ENCODE peak calls at places on chromosomes 12 and 14, in eight cellular contexts. N, X, D, C, V, O, H and K are unnamed samples.

GRCh38 chr12:3129301-3130052 is 52.3 kb downstream of the TSPAN9 start:
- DNase-seq in N (peak), X (peak), D (no peak), C (no peak), V (no peak), O (peak), H (no peak), K (peak)

GRCh38 chr12:121530600-121531355 is 50.0 kb downstream of the KDM2B start:
- DNase-seq in N (peak), X (no peak), D (no peak), C (peak), V (no peak), O (peak), H (peak), K (peak)

GRCh38 chr12:78571953-78572352 is 292.6 kb upstream of the SYT1 start:
- DNase-seq in N (no peak), X (no peak), D (no peak), C (no peak), V (no peak), O (no peak), H (no peak), K (no peak)

GRCh38 chr14:51818748-51819386 is 41.5 kb upstream of the GNG2 start:
- DNase-seq in N (no peak), X (no peak), D (no peak), C (no peak), V (no peak), O (no peak), H (peak), K (no peak)

GRCh38 chr14:95095991-95096390 is 61.3 kb downstream of the DICER1 start:
- DNase-seq in N (peak), X (no peak), D (no peak), C (no peak), V (peak), O (no peak), H (no peak), K (no peak)

GRCh38 chr12:105106621-105107020 is 910 bp upstream of the WASHC4 start:
- DNase-seq in N (no peak), X (no peak), D (no peak), C (no peak), V (no peak), O (no peak), H (peak), K (no peak)

GRCh38 chr14:71647086-71647784 is 285.0 kb upstream of the RGS6 start:
- DNase-seq in N (no peak), X (no peak), D (peak), C (peak), V (no peak), O (no peak), H (no peak), K (no peak)

GRCh38 chr12:106897082-106897481 is 58.6 kb upstream of the TMEM263 start:
- DNase-seq in N (no peak), X (no peak), D (no peak), C (no peak), V (no peak), O (peak), H (no peak), K (peak)

GRCh38 chr12:72570601-72571000 is 298.4 kb downstream of the TRHDE start:
- DNase-seq in N (peak), X (no peak), D (no peak), C (no peak), V (no peak), O (no peak), H (peak), K (no peak)

GRCh38 chr14:90454041-90455000 is 57.5 kb downstream of the CALM1 start:
- DNase-seq in N (peak), X (no peak), D (peak), C (peak), V (peak), O (peak), H (peak), K (peak)

GRCh38 chr14:32607399-32607798 is 278.3 kb downstream of the AKAP6 start:
- DNase-seq in N (no peak), X (no peak), D (no peak), C (no peak), V (no peak), O (no peak), H (no peak), K (peak)

GRCh38 chr14:65238456-65238855 is 136.1 kb upstream of the MAX start:
- DNase-seq in N (peak), X (no peak), D (no peak), C (no peak), V (no peak), O (peak), H (no peak), K (peak)

GRCh38 chr12:68561830-68562229 is 48.9 kb upstream of the RAP1B start:
- DNase-seq in N (no peak), X (no peak), D (no peak), C (no peak), V (no peak), O (no peak), H (no peak), K (no peak)

GRCh38 chr12:99059824-99060526 is 414.9 kb downstream of the APAF1 start:
- DNase-seq in N (no peak), X (no peak), D (no peak), C (no peak), V (peak), O (no peak), H (no peak), K (peak)

GRCh38 chr12:65839027-65839426 is 14.7 kb downstream of the HMGA2 start:
- DNase-seq in N (no peak), X (no peak), D (no peak), C (no peak), V (no peak), O (no peak), H (no peak), K (no peak)

GRCh38 chr12:76183459-76184186 is 99.1 kb upstream of the NAP1L1 start:
- DNase-seq in N (peak), X (peak), D (no peak), C (no peak), V (no peak), O (peak), H (no peak), K (peak)

GRCh38 chr14:73567951-73568885 is 795 bp upstream of the ACOT2 start:
- DNase-seq in N (peak), X (no peak), D (no peak), C (no peak), V (no peak), O (peak), H (no peak), K (peak)

GRCh38 chr12:48788852-48789775 is at the start of gene ADCY6:
- DNase-seq in N (peak), X (no peak), D (no peak), C (peak), V (peak), O (peak), H (no peak), K (peak)

GRCh38 chr14:102525213-102526143 is 15.9 kb upstream of the ANKRD9 start:
- DNase-seq in N (peak), X (peak), D (no peak), C (peak), V (no peak), O (peak), H (peak), K (peak)

GRCh38 chr14:73743431-73743931 is 29.3 kb upstream of the PNMA1 start:
- DNase-seq in N (peak), X (no peak), D (no peak), C (peak), V (no peak), O (no peak), H (no peak), K (no peak)

GRCh38 chr12:49623142-49623899 is at the start of gene PRPF40B:
- DNase-seq in N (peak), X (peak), D (peak), C (peak), V (peak), O (peak), H (peak), K (peak)

GRCh38 chr14:71856199-71856919 is 75.9 kb upstream of the RGS6 start:
- DNase-seq in N (no peak), X (peak), D (no peak), C (no peak), V (no peak), O (no peak), H (no peak), K (no peak)

GRCh38 chr12:92064420-92064819 is 81.2 kb downstream of the BTG1 start:
- DNase-seq in N (peak), X (no peak), D (no peak), C (no peak), V (no peak), O (no peak), H (no peak), K (no peak)

GRCh38 chr14:83425138-83425537 is 1891.5 kb upstream of the SEL1L start:
- DNase-seq in N (no peak), X (no peak), D (no peak), C (no peak), V (no peak), O (peak), H (no peak), K (peak)

GRCh38 chr12:119117936-119118335 is 60.8 kb upstream of the HSPB8 start:
- DNase-seq in N (no peak), X (no peak), D (no peak), C (no peak), V (no peak), O (no peak), H (no peak), K (no peak)

GRCh38 chr12:94219622-94220302 is 71.4 kb downstream of the PLXNC1 start:
- DNase-seq in N (no peak), X (no peak), D (no peak), C (no peak), V (no peak), O (no peak), H (no peak), K (no peak)

GRCh38 chr14:67515386-67516079 is 17.6 kb upstream of the PLEKHH1 start:
- DNase-seq in N (no peak), X (no peak), D (no peak), C (peak), V (no peak), O (no peak), H (peak), K (peak)

GRCh38 chr12:131065279-131065678 is 111.6 kb downstream of the ADGRD1 start:
- DNase-seq in N (no peak), X (no peak), D (no peak), C (no peak), V (no peak), O (no peak), H (no peak), K (no peak)

GRCh38 chr14:70663707-70664179 is 22.0 kb downstream of the TTC9 start:
- DNase-seq in N (peak), X (peak), D (no peak), C (no peak), V (no peak), O (peak), H (no peak), K (peak)

GRCh38 chr14:45798659-45799058 is 545.7 kb upstream of the MIS18BP1 start:
- DNase-seq in N (no peak), X (no peak), D (no peak), C (no peak), V (no peak), O (no peak), H (no peak), K (no peak)

GRCh38 chr12:6336859-6337744 is 4.8 kb downstream of the TNFRSF1A start:
- DNase-seq in N (no peak), X (no peak), D (no peak), C (no peak), V (no peak), O (no peak), H (no peak), K (peak)

GRCh38 chr12:57934804-57935203 is 6.6 kb upstream of the ATP23 start:
- DNase-seq in N (no peak), X (no peak), D (no peak), C (no peak), V (no peak), O (no peak), H (peak), K (no peak)

GRCh38 chr12:90226211-90226610 is 517.6 kb upstream of the ATP2B1 start:
- DNase-seq in N (no peak), X (no peak), D (no peak), C (no peak), V (no peak), O (no peak), H (no peak), K (peak)

GRCh38 chr12:90234455-90234854 is 525.8 kb upstream of the ATP2B1 start:
- DNase-seq in N (peak), X (no peak), D (no peak), C (no peak), V (no peak), O (peak), H (no peak), K (peak)

GRCh38 chr12:90233168-90234100 is 524.8 kb upstream of the ATP2B1 start:
- DNase-seq in N (no peak), X (no peak), D (no peak), C (no peak), V (no peak), O (no peak), H (no peak), K (peak)

GRCh38 chr12:90235642-90236041 is 527.0 kb upstream of the ATP2B1 start:
- DNase-seq in N (no peak), X (no peak), D (no peak), C (no peak), V (no peak), O (no peak), H (no peak), K (peak)

GRCh38 chr12:90229771-90230170 is 521.1 kb upstream of the ATP2B1 start:
- DNase-seq in N (peak), X (no peak), D (no peak), C (no peak), V (peak), O (no peak), H (no peak), K (no peak)
- H3K9ac ChIP-seq in N (no peak), X (no peak), D (no peak), C (no peak), V (no peak), O (no peak), H (no peak), K (no peak)

GRCh38 chr14:49970474-49971147 is 77.7 kb downstream of the ARF6 start:
- DNase-seq in N (peak), X (no peak), D (no peak), C (peak), V (no peak), O (peak), H (peak), K (peak)

GRCh38 chr14:49969961-49970360 is 77.1 kb downstream of the ARF6 start:
- DNase-seq in N (no peak), X (no peak), D (no peak), C (no peak), V (no peak), O (no peak), H (peak), K (no peak)

GRCh38 chr14:49971156-49972141 is 78.6 kb downstream of the ARF6 start:
- DNase-seq in N (no peak), X (peak), D (no peak), C (peak), V (no peak), O (peak), H (peak), K (no peak)

GRCh38 chr14:49972840-49973239 is 80.0 kb downstream of the ARF6 start:
- DNase-seq in N (peak), X (no peak), D (no peak), C (peak), V (no peak), O (peak), H (peak), K (peak)

DNA sequence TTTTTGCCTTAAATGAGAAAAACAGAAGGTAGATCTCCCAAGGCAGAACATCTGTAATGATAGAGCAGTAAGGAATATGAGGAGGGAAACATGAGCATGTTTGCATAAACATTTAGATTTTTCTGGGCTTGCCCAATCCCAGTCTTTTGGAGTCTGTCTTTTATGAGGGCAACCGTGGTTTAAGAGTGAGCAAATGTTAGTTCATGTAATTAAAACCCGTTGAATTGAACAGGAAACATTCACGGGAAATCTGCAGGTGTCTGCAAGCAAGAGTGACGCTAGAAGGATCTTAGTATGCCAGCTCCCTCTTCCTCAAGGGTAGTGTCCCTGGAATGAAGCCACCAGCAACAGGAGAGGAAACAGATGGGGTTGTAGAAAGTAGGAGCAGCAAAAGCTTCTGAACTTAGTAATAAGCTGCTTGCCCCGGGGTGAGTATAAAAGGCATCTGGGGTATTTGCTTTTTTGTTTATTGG is 79.4 kb downstream of the ARF6 start:
- DNase-seq in N (peak), X (no peak), D (no peak), C (peak), V (no peak), O (peak), H (peak), K (peak)
- H3K9ac ChIP-seq in N (peak), X (peak), D (no peak), C (peak), V (no peak), O (peak), H (peak), K (peak)

DNA sequence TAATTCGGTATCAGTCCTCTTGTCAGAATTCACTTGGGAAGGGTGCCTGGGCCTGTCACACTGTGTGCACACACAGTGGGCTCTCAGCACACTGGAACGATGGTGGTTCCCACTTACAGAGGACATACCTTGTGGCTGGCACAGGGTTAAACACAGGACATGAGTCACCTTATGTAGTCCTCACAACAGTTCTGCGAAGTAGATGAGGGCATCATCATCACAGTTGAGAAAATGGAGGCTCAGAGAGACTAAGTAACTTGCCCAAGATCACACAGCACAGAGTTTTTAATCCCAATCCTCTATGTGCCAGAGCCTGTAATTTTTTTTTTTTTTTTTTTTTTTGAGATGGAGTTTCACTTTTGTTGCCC is 90.7 kb downstream of the NINJ2 start:
- DNase-seq in N (peak), X (no peak), D (no peak), C (no peak), V (no peak), O (peak), H (no peak), K (peak)
- H3K9ac ChIP-seq in N (peak), X (no peak), D (no peak), C (no peak), V (no peak), O (no peak), H (no peak), K (no peak)

DNA sequence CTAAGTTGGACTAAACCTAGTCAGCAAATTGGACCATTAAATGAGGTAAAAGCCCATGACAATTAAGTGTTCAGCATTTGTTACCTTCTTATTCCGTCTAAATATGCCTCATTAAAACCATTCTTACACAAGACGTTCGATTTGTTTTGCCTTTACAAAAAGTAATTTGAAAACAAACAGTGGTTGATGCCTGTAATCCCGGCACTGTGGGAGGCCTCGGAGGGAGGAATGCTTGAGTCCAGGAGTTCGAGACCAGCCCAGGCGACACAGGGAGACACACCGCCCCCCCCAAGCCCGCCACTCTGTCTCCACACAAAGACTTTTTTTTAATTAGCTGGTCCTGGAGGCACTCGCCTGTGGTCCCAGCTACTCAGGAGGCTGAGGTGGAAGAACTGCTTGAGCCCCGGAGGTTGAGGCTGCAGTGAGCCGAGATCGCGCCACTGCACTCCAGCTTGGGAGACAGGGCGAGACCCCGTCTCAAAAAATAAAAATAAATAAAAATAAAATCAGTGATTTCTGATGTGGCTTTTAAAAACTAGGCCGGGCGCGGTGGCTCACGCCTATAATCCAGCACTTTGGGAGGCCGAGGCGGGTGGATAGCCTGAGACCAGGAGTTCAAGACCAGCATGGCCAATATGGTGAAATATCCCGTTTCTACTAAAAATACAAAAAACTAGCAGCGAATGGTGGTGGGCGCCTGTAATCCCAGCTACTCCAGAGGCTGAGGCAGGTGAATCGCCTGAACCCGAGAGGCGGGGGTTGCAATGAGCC is 856 bp upstream of the EIF4B start:
- DNase-seq in N (peak), X (no peak), D (no peak), C (no peak), V (peak), O (no peak), H (peak), K (peak)
- H3K9ac ChIP-seq in N (peak), X (peak), D (peak), C (peak), V (peak), O (peak), H (peak), K (peak)

GRCh38 chr12:52197371-52198231 is 5.8 kb upstream of the KRT80 start:
- DNase-seq in N (no peak), X (no peak), D (no peak), C (no peak), V (no peak), O (no peak), H (no peak), K (peak)

GRCh38 chr12:52191841-52192791 is at the start of gene KRT80:
- DNase-seq in N (peak), X (no peak), D (no peak), C (peak), V (no peak), O (peak), H (no peak), K (peak)

GRCh38 chr12:52195065-52195730 is 3.4 kb upstream of the KRT80 start:
- DNase-seq in N (no peak), X (no peak), D (no peak), C (no peak), V (no peak), O (peak), H (no peak), K (no peak)

GRCh38 chr12:52190860-52191729 is 719 bp downstream of the KRT80 start:
- DNase-seq in N (no peak), X (no peak), D (no peak), C (no peak), V (no peak), O (peak), H (no peak), K (peak)

GRCh38 chr12:52193991-52194390 is 2.2 kb upstream of the KRT80 start:
- DNase-seq in N (peak), X (no peak), D (no peak), C (no peak), V (no peak), O (no peak), H (no peak), K (no peak)
- H3K9ac ChIP-seq in N (no peak), X (no peak), D (no peak), C (no peak), V (no peak), O (peak), H (no peak), K (no peak)